ENCODE peak calls at places on chromosomes 16 and 17, in eight cellular contexts. U, I, K, M, N, X, J and D are unnamed samples.

GRCh38 chr17:20046629-20047028 is 37.5 kb downstream of the SPECC1 start:
- DNase-seq in I (no peak), U (no peak), K (no peak), M (no peak), J (no peak), N (no peak), X (no peak), D (no peak)

GRCh38 chr16:87848676-87849345 is 20.5 kb downstream of the SLC7A5 start:
- DNase-seq in N (no peak), I (no peak), M (no peak), U (no peak), X (no peak), J (no peak), K (no peak), D (no peak)

GRCh38 chr17:80639658-80640057 is 95.0 kb downstream of the RPTOR start:
- DNase-seq in J (no peak), N (no peak), K (no peak), M (no peak), X (no peak), U (no peak), I (no peak), D (peak; percentile 28)

GRCh38 chr16:83968483-83968865 is 430 bp downstream of the NECAB2 start:
- DNase-seq in U (no peak), I (no peak), M (no peak), K (no peak), J (no peak), N (no peak), X (no peak), D (no peak)

GRCh38 chr16:88686062-88686438 is 257 bp downstream of the SNAI3 start:
- DNase-seq in I (no peak), K (peak; percentile 52), U (peak; percentile 83), M (no peak), J (no peak), X (no peak), N (peak; percentile 37), D (no peak)

GRCh38 chr17:36850794-36851193 is 86.5 kb upstream of the LHX1 start:
- DNase-seq in X (no peak), M (peak; percentile 69), U (no peak), I (peak; percentile 74), J (no peak), K (no peak), N (no peak), D (no peak)

GRCh38 chr17:57735707-57736106 is 9.4 kb downstream of the CCDC182 start:
- DNase-seq in N (no peak), J (no peak), U (no peak), M (peak; percentile 42), K (no peak), I (no peak), X (no peak), D (no peak)

GRCh38 chr17:34146440-34147043 is 108.5 kb upstream of the CCL2 start:
- DNase-seq in K (peak; percentile 10), J (peak; percentile 7), U (peak; percentile 77), N (peak; percentile 53), X (no peak), M (peak; percentile 61), I (no peak), D (no peak)

GRCh38 chr16:30786936-30787612 is at the start of gene ZNF629:
- DNase-seq in J (no peak), N (peak; percentile 69), I (peak; percentile 84), U (peak; percentile 83), X (peak; percentile 57), M (peak; percentile 77), K (no peak), D (peak; percentile 85)

GRCh38 chr17:79980246-79981043 is 55.2 kb downstream of the TBC1D16 start:
- DNase-seq in I (no peak), X (no peak), K (no peak), J (no peak), N (no peak), U (peak; percentile 54), M (no peak), D (no peak)

GRCh38 chr16:72763927-72764628 is 283.9 kb downstream of the ZFHX3 start:
- DNase-seq in I (no peak), K (no peak), J (no peak), X (no peak), M (no peak), U (no peak), N (no peak), D (no peak)

GRCh38 chr17:2090804-2091534 is 36.1 kb downstream of the HIC1 start:
- DNase-seq in K (no peak), J (no peak), M (peak; percentile 51), I (peak; percentile 77), U (no peak), N (peak; percentile 50), X (no peak), D (no peak)

GRCh38 chr16:29023279-29024278 is 38.7 kb downstream of the LAT start:
- DNase-seq in J (no peak), K (no peak), I (peak; percentile 17), X (no peak), M (no peak), N (no peak), U (peak; percentile 44), D (no peak)

GRCh38 chr17:7324438-7324779 is 4.7 kb downstream of the NEURL4 start:
- DNase-seq in I (no peak), X (no peak), J (no peak), N (no peak), U (no peak), M (no peak), K (no peak), D (no peak)

GRCh38 chr17:77354721-77355455 is 214.1 kb downstream of the SEC14L1 start:
- DNase-seq in N (peak; percentile 76), K (peak; percentile 14), M (peak; percentile 65), I (peak; percentile 23), U (no peak), X (no peak), J (no peak), D (peak; percentile 86)

GRCh38 chr17:39239640-39240314 is 14.0 kb upstream of the STAC2 start:
- DNase-seq in J (peak; percentile 56), I (no peak), M (peak; percentile 60), U (peak; percentile 84), X (no peak), K (peak; percentile 54), N (peak; percentile 30), D (no peak)

GRCh38 chr16:90032664-90033346 is 13.5 kb upstream of the DBNDD1 start:
- DNase-seq in M (no peak), X (no peak), U (no peak), N (no peak), K (no peak), J (no peak), I (peak; percentile 39), D (no peak)

GRCh38 chr17:78337244-78338109 is 22.4 kb downstream of the SOCS3 start:
- DNase-seq in N (no peak), I (peak; percentile 84), K (no peak), U (no peak), J (no peak), X (no peak), M (peak; percentile 94), D (no peak)

GRCh38 chr17:45265823-45266222 is 3.9 kb upstream of the SPATA32 start:
- DNase-seq in M (peak; percentile 57), X (no peak), I (peak; percentile 37), J (no peak), N (no peak), K (no peak), U (no peak), D (no peak)

GRCh38 chr17:48520631-48521045 is 10.2 kb downstream of the HOXB1 start:
- DNase-seq in X (no peak), U (no peak), I (no peak), J (no peak), M (peak; percentile 84), K (no peak), N (no peak), D (no peak)
- H3K4me3 ChIP-seq in X (no peak overlapping the region), U (no peak overlapping the region), I (no peak overlapping the region), J (no peak overlapping the region), M (no peak overlapping the region), K (no peak overlapping the region), N (no peak overlapping the region), D (no peak overlapping the region)

GRCh38 chr16:68287276-68288251 is 23.2 kb downstream of the SLC7A6OS start:
- DNase-seq in M (peak; percentile 27), U (no peak), J (no peak), X (peak; percentile 54), N (peak; percentile 77), I (peak; percentile 28), K (peak; percentile 57), D (peak; percentile 92)
- H3K4me3 ChIP-seq in M (no peak overlapping the region), U (no peak overlapping the region), J (peak overlapping the region; percentile 6), X (no peak overlapping the region), N (no peak overlapping the region), I (no peak overlapping the region), K (peak overlapping the region; percentile 57), D (no peak overlapping the region)

DNA sequence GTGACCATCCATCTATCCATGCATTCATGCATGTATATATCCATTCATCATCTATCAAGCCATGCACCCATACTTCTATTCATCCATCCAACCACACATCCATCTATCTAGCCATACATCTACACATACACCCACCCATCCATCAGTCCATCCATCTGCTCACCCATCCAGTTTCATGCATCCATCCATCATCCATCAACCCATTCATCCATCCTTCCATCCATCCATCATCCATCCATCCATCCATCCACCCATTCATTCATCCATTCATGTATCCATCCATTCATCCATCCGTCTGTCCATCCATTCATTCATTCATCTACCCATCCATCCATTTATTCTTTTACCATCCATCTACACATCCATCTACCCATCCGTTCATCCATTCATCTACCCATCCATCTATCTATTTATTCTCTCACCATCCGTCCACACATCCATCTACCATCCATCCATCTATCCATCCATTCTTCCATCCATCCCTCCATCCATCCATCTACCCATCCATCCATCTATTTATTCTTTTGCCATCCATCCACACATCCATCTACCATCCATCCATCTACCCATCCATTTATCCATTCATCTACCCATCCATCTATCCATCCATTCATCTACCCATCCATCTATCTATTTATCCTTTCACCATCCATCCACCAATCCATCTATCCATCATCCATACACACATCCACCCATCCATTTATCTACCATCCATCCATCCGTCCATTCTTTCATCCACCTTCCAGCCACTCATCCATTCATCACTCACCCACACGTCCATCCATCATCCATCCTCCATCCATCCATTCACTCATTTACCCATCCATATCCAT is 3.2 kb downstream of the CCL17 start:
- DNase-seq in N (no peak), I (no peak), K (no peak), U (no peak), X (no peak), M (no peak), J (no peak), D (no peak)
- H3K4me3 ChIP-seq in N (no peak overlapping the region), I (no peak overlapping the region), K (no peak overlapping the region), U (no peak overlapping the region), X (no peak overlapping the region), M (no peak overlapping the region), J (no peak overlapping the region), D (no peak overlapping the region)

GRCh38 chr17:69147460-69147859 is 5.8 kb upstream of the ABCA6 start:
- DNase-seq in M (no peak), J (no peak), N (no peak), K (no peak), X (no peak), I (no peak), U (no peak), D (no peak)

GRCh38 chr17:69144621-69145255 is 3.0 kb upstream of the ABCA6 start:
- DNase-seq in M (no peak), U (no peak), K (no peak), N (no peak), J (no peak), I (no peak), X (no peak), D (no peak)

GRCh38 chr17:69143683-69144231 is 2.1 kb upstream of the ABCA6 start:
- DNase-seq in K (no peak), X (no peak), J (no peak), M (no peak), N (no peak), I (no peak), U (no peak), D (no peak)

GRCh38 chr17:69142473-69142802 is 743 bp upstream of the ABCA6 start:
- DNase-seq in I (no peak), M (no peak), U (no peak), X (no peak), J (no peak), N (no peak), K (no peak), D (no peak)

GRCh38 chr17:69141802-69142472 is at the start of gene ABCA6:
- DNase-seq in N (no peak), X (no peak), J (no peak), U (no peak), I (peak; percentile 15), M (no peak), K (no peak), D (no peak)
- H3K4me3 ChIP-seq in N (peak within 1 kb of the TSS; percentile 21), X (peak within 1 kb of the TSS; percentile 34), J (no peak within 1 kb of the TSS), U (peak within 1 kb of the TSS; percentile 41), I (no peak within 1 kb of the TSS), M (no peak within 1 kb of the TSS), K (no peak within 1 kb of the TSS), D (peak within 1 kb of the TSS; percentile 35)